ENCODE peak calls at places on chromosomes 6 and 20, in four cellular contexts. H is nephron progenitor cell; D is effector CD4-positive, alpha-beta T cell; Z is globus pallidus. N is an unnamed sample.
A peak's percentile ranks its signal among the peaks of the same experiment; 100 is the strongest.

GRCh38 chr6:149013932-149014331 is 267.1 kb downstream of the UST start:
- DNase-seq in H (no peak), D (no peak), Z (no peak), N (no peak)

GRCh38 chr20:3115190-3116107 is 30.9 kb upstream of the AVP start:
- DNase-seq in H (peak; percentile 47), D (no peak), Z (peak; percentile 37), N (peak; percentile 44)

GRCh38 chr6:75943381-75943780 is 129.1 kb downstream of the IMPG1 start:
- DNase-seq in H (no peak), D (no peak), Z (no peak), N (no peak)

GRCh38 chr20:50762435-50763201 is 31.2 kb downstream of the PARD6B start:
- DNase-seq in H (no peak), D (no peak), Z (peak; percentile 94), N (no peak)

GRCh38 chr20:41897708-41898107 is 279.5 kb upstream of the CHD6 start:
- DNase-seq in H (no peak), D (no peak), Z (no peak), N (no peak)

GRCh38 chr6:166465671-166466087 is 82.9 kb upstream of the MPC1 start:
- DNase-seq in H (no peak), D (no peak), Z (peak; percentile 83), N (no peak)

GRCh38 chr20:12166053-12166717 is 248.5 kb downstream of the BTBD3 start:
- DNase-seq in H (no peak), D (no peak), Z (no peak), N (no peak)

GRCh38 chr6:19261642-19262041 is 575.5 kb upstream of the ID4 start:
- DNase-seq in H (no peak), D (no peak), Z (no peak), N (no peak)

GRCh38 chr6:28212510-28213212 is 12.4 kb upstream of the ZSCAN9 start:
- DNase-seq in H (peak; percentile 68), D (no peak), Z (no peak), N (peak; percentile 70)

GRCh38 chr6:71982385-71982784 is 96.0 kb downstream of the RIMS1 start:
- DNase-seq in H (no peak), D (no peak), Z (no peak), N (no peak)

GRCh38 chr6:136616527-136616926 is 66.3 kb upstream of the MAP7 start:
- DNase-seq in H (no peak), D (no peak), Z (no peak), N (no peak)

GRCh38 chr6:170225852-170226417 is 64.9 kb downstream of the DLL1 start:
- DNase-seq in H (no peak), D (no peak), Z (no peak), N (no peak)

GRCh38 chr6:132354517-132355167 is 46.6 kb downstream of the MOXD1 start:
- DNase-seq in H (no peak), D (no peak), Z (no peak), N (no peak)

GRCh38 chr6:117817499-117817898 is 89.6 kb upstream of the SLC35F1 start:
- DNase-seq in H (no peak), D (no peak), Z (no peak), N (no peak)

GRCh38 chr20:13170771-13171170 is 50.3 kb upstream of the ISM1 start:
- DNase-seq in H (no peak), D (no peak), Z (no peak), N (no peak)

GRCh38 chr6:106510090-106510970 is 119.0 kb downstream of the RTN4IP1 start:
- DNase-seq in H (peak; percentile 82), D (peak; percentile 69), Z (no peak), N (peak; percentile 31)

GRCh38 chr6:28005124-28005662 is 48.2 kb downstream of the OR2B6 start:
- DNase-seq in H (no peak), D (no peak), Z (no peak), N (peak; percentile 12)

N was measured in neuronal stem cell.